ENCODE peak calls at places on chromosomes 4 and X, in five cellular contexts. G is activated CD4-positive, alpha-beta T cell treated with anti-CD3 and anti-CD28 coated beads, Interleukin-2, amount 50 U/mL, for 4 hours; C is LoVo; K is ovary; V is H4. T is an unnamed sample.
A peak's percentile ranks its signal among the peaks of the same experiment; 100 is the strongest.

GRCh38 chrX:122777766-122778165 is 406.3 kb upstream of the GRIA3 start:
- DNase-seq in V (no peak), G (no peak), C (no peak), K (no peak), T (no peak)

GRCh38 chrX:68947882-68948605 is 119.2 kb downstream of the EFNB1 start:
- DNase-seq in G (no peak), K (no peak), V (no peak), C (no peak), T (no peak)

GRCh38 chrX:65745992-65746391 is 78.5 kb downstream of the MSN start:
- DNase-seq in V (no peak), C (no peak), G (no peak), K (no peak), T (no peak)

GRCh38 chrX:153476628-153477027 is 6.3 kb upstream of the HAUS7 start:
- DNase-seq in G (no peak), C (no peak), K (no peak), V (peak; percentile 61), T (no peak)

GRCh38 chrX:55006827-55007621 is 6.9 kb downstream of the APEX2 start:
- DNase-seq in G (no peak), V (no peak), C (no peak), K (no peak), T (no peak)

GRCh38 chrX:120120223-120120622 is 4.5 kb upstream of the RHOXF1 start:
- DNase-seq in G (no peak), V (peak; percentile 85), C (no peak), K (no peak), T (no peak)

GRCh38 chr4:17030543-17030942 is 132.1 kb upstream of the LDB2 start:
- DNase-seq in C (peak; percentile 4), K (no peak), V (peak; percentile 91), G (no peak), T (no peak)

GRCh38 chrX:136780241-136780640 is 491 bp downstream of the ARHGEF6 start:
- DNase-seq in G (no peak), C (no peak), V (no peak), K (no peak), T (no peak)

GRCh38 chr4:15765910-15766703 is 12.0 kb upstream of the CD38 start:
- DNase-seq in K (no peak), G (no peak), V (peak; percentile 68), C (no peak), T (no peak)

GRCh38 chrX:107718156-107718621 is 57.4 kb downstream of the TSC22D3 start:
- DNase-seq in V (peak; percentile 78), C (peak; percentile 61), K (peak; percentile 74), G (peak; percentile 62), T (peak; percentile 56)

GRCh38 chr4:128384765-128385164 is 97.2 kb upstream of the PGRMC2 start:
- DNase-seq in V (no peak), C (no peak), K (no peak), G (no peak), T (no peak)

GRCh38 chr4:166290426-166290825 is 417.4 kb downstream of the TLL1 start:
- DNase-seq in C (no peak), G (no peak), V (no peak), K (no peak), T (no peak)

GRCh38 chr4:68346461-68346860 is 3.4 kb downstream of the YTHDC1 start:
- DNase-seq in V (no peak), G (no peak), C (no peak), K (no peak), T (no peak)

GRCh38 chr4:38948551-38948950 is 80.9 kb downstream of the FAM114A1 start:
- DNase-seq in C (no peak), K (peak; percentile 59), V (peak; percentile 74), G (no peak), T (no peak)

GRCh38 chrX:149467920-149468319 is 37.2 kb downstream of the IDS start:
- DNase-seq in G (no peak), V (no peak), C (no peak), K (no peak), T (no peak)

GRCh38 chr4:152640058-152640921 is 39.5 kb downstream of the TMEM154 start:
- DNase-seq in G (no peak), C (peak; percentile 23), V (no peak), K (peak; percentile 11), T (no peak)

GRCh38 chrX:68894513-68895338 is 65.9 kb downstream of the EFNB1 start:
- DNase-seq in K (peak; percentile 41), V (peak; percentile 9), G (no peak), C (no peak), T (no peak)

GRCh38 chr4:82988323-82988832 is 22.2 kb downstream of the LIN54 start:
- DNase-seq in V (no peak), C (no peak), G (no peak), K (no peak), T (no peak)

GRCh38 chrX:15866141-15866540 is 11.5 kb upstream of the AP1S2 start:
- DNase-seq in G (no peak), K (no peak), C (no peak), V (no peak), T (no peak)

GRCh38 chr4:21815651-21816050 is 132.9 kb downstream of the KCNIP4 start:
- DNase-seq in C (no peak), V (no peak), G (no peak), K (no peak), T (no peak)

GRCh38 chrX:323721-324628 is 5.4 kb upstream of the GTPBP6 start:
- DNase-seq in C (peak; percentile 66), G (peak; percentile 34), K (no peak), V (peak; percentile 90), T (no peak)

GRCh38 chrX:2707334-2707760 is 16.3 kb downstream of the CD99 start:
- DNase-seq in C (peak; percentile 67), V (peak; percentile 92), K (peak; percentile 11), G (peak; percentile 40), T (peak; percentile 45)

GRCh38 chrX:107207089-107207488 is 678 bp downstream of the DNAAF6 start:
- DNase-seq in K (no peak), V (no peak), C (no peak), G (no peak), T (no peak)

GRCh38 chr4:101954975-101955678 is 164.6 kb downstream of the BANK1 start:
- DNase-seq in V (no peak), G (no peak), C (no peak), K (no peak), T (no peak)

GRCh38 chr4:34108456-34108855 is 2135.9 kb downstream of the ARAP2 start:
- DNase-seq in G (no peak), C (no peak), K (no peak), V (peak; percentile 8), T (no peak)

GRCh38 chrX:145817299-145817665 is 347 bp upstream of the SLITRK2 start:
- DNase-seq in V (peak; percentile 68), C (no peak), G (no peak), K (no peak), T (no peak)

GRCh38 chr4:165626316-165626715 is 246.7 kb upstream of the TLL1 start:
- DNase-seq in G (no peak), C (no peak), K (no peak), V (no peak), T (no peak)

GRCh38 chr4:8553216-8553615 is 27.0 kb upstream of the GPR78 start:
- DNase-seq in C (no peak), K (no peak), V (no peak), G (no peak), T (no peak)

GRCh38 chr4:2451036-2451520 is 17.8 kb upstream of the RNF4 start:
- DNase-seq in C (no peak), K (no peak), V (no peak), G (no peak), T (no peak)

GRCh38 chrX:13270360-13270759 is 49.5 kb downstream of the ATXN3L start:
- DNase-seq in K (no peak), G (no peak), V (no peak), C (no peak), T (no peak)

GRCh38 chr4:151874328-151874727 is 113.5 kb upstream of the GATB start:
- DNase-seq in V (no peak), K (no peak), C (no peak), G (no peak), T (no peak)

GRCh38 chr4:93183589-93183988 is 645.0 kb upstream of the ATOH1 start:
- DNase-seq in C (no peak), V (no peak), K (no peak), G (no peak), T (no peak)

GRCh38 chr4:2461246-2461960 is 7.5 kb upstream of the RNF4 start:
- DNase-seq in G (no peak), K (no peak), C (no peak), V (no peak), T (no peak)

GRCh38 chr4:120443111-120443510 is 376.5 kb upstream of the MAD2L1 start:
- DNase-seq in G (no peak), K (no peak), C (no peak), V (no peak), T (no peak)

GRCh38 chr4:76637704-76638361 is 202.8 kb downstream of the SHROOM3 start:
- DNase-seq in G (no peak), V (no peak), C (peak; percentile 36), K (no peak), T (no peak)

GRCh38 chrX:48559636-48560035 is 14.6 kb upstream of the RBM3 start:
- DNase-seq in C (no peak), V (no peak), K (no peak), G (no peak), T (no peak)